ENCODE peak calls at places on chromosome X, in five cellular contexts. X is foreskin fibroblast, Z is heart left ventricle, A is lower lobe of right lung, N is cardiac muscle cell. H is an unnamed sample.

GRCh38 chrX:101450951-101451350 is 34.3 kb upstream of the ARMCX4 start:
- DNase-seq in Z (no peak), N (peak), X (no peak), A (peak), H (no peak)

GRCh38 chrX:16882188-16882587 is 12.0 kb upstream of the RBBP7 start:
- DNase-seq in Z (no peak), X (no peak), A (peak), N (no peak), H (no peak)

GRCh38 chrX:140354431-140355120 is 150.3 kb downstream of the SOX3 start:
- DNase-seq in Z (no peak), N (no peak), X (no peak), A (no peak), H (no peak)

GRCh38 chrX:115968436-115969252 is 201.9 kb upstream of the AGTR2 start:
- DNase-seq in X (no peak), N (peak), A (peak), Z (peak), H (no peak)

GRCh38 chrX:108947205-108947604 is 210.8 kb upstream of the IRS4 start:
- DNase-seq in Z (no peak), X (no peak), N (no peak), A (no peak), H (no peak)

GRCh38 chrX:95760356-95760755 is 924.3 kb upstream of the DIAPH2 start:
- DNase-seq in X (no peak), A (no peak), Z (no peak), N (no peak), H (no peak)

GRCh38 chrX:24371391-24371972 is 11.0 kb downstream of the SUPT20HL1 start:
- DNase-seq in Z (peak), A (no peak), X (peak), N (peak), H (no peak)

GRCh38 chrX:68599256-68600152 is 48.0 kb upstream of the STARD8 start:
- DNase-seq in A (no peak), Z (no peak), X (no peak), N (no peak), H (no peak)

GRCh38 chrX:132022115-132022862 is 813 bp upstream of the STK26 start:
- DNase-seq in N (peak), Z (no peak), X (no peak), A (no peak), H (no peak)

GRCh38 chrX:69126642-69127041 is 38.6 kb downstream of the PJA1 start:
- DNase-seq in X (no peak), A (no peak), Z (no peak), N (no peak), H (no peak)

GRCh38 chrX:100946521-100946920 is 17.8 kb upstream of the XKRX start:
- DNase-seq in A (no peak), X (no peak), N (no peak), Z (no peak), H (no peak)

GRCh38 chrX:104113237-104113965 is 1.1 kb downstream of the ZCCHC18 start:
- DNase-seq in N (peak), X (peak), Z (peak), A (peak), H (no peak)

GRCh38 chrX:100750901-100751300 is 19.0 kb upstream of the SYTL4 start:
- DNase-seq in X (no peak), N (no peak), Z (no peak), A (no peak), H (no peak)

GRCh38 chrX:67536564-67536963 is 7.3 kb upstream of the AR start:
- DNase-seq in Z (no peak), X (no peak), N (no peak), A (no peak), H (no peak)

GRCh38 chrX:153438522-153438921 is 7.3 kb downstream of the TREX2 start:
- DNase-seq in X (no peak), A (no peak), N (peak), Z (no peak), H (no peak)

GRCh38 chrX:129525162-129525561 is 1.9 kb upstream of the SMARCA1 start:
- DNase-seq in Z (no peak), X (peak), N (no peak), A (no peak), H (no peak)

GRCh38 chrX:46770006-46770816 is 11.3 kb upstream of the SLC9A7 start:
- DNase-seq in X (peak), N (no peak), Z (no peak), A (no peak), H (no peak)

GRCh38 chrX:139204903-139205667 is 325.5 kb upstream of the F9 start:
- DNase-seq in N (peak), Z (no peak), X (no peak), A (peak), H (no peak)
- TF ChIP-seq CTCF in N (no peak), Z (no peak), X (no peak), A (no peak), H (no peak)

DNA sequence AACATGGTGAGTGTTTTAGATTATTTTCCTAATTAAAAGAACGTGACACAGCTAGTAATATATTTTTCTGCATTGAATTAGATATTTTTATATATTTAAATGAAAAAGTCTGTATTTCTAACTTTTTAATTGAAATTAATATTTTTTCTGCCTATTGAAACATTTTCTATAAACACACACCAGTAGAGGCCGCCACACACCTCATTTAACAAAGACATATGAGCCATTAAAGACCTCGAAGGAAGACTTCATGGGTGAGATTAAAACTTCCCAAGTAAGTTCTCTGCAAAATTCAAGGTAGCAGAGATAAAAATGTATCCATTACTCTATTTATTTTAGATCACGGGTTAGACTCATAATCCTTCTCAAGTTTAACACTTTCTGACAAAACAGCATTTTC is 8.3 kb downstream of the SLITRK2 start:
- DNase-seq in A (no peak), Z (no peak), X (no peak), N (peak), H (no peak)
- TF ChIP-seq CTCF in A (no peak), Z (no peak), X (no peak), N (peak), H (peak)

DNA sequence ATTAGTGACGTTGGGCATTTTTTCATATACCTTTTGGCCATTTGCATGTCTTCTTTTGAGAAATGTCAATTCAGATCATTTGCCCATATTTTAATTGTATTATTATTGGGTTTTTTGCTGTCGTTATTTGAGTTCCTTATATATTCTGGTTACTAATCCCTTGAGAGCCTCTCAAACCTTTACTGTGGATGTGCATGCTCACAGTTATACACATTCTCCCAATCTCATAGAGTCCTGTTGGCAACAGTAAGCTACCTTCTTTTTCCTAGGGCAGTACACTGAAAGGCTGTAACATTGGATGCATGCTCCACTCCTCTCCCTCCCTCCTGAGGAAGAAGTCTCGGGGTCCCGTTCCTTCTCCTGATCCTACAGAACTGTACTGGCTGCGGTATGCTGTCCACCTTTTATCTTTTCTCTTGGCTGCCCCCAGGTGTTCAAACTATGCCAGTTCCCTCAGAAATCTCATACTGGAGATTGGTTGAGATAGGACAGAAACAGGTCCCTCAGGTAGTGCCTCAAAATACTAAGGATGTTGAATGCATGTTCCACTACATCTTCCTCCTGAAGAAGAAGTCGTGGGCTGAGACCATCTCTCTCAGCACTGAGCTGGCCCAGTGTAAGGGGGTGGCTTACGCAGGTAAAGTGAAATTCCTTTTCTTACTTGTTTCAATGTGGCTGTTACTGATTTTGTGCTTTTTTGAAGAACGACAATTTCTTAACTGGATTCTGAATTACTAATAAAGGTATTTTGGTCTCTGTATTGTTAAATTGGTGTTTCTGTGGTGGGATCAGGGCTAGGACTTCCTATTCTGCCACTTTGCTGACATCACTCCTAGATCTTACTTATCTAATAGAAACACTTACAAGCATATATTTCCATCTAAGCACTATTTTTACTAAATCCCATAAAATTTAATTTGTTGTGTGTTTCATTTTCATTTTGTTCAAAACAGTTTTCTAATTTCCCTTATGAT is 145.4 kb upstream of the HUWE1 start:
- DNase-seq in A (no peak), X (peak), N (peak), Z (no peak), H (no peak)
- TF ChIP-seq CTCF in A (peak), X (peak), N (peak), Z (peak), H (peak)

DNA sequence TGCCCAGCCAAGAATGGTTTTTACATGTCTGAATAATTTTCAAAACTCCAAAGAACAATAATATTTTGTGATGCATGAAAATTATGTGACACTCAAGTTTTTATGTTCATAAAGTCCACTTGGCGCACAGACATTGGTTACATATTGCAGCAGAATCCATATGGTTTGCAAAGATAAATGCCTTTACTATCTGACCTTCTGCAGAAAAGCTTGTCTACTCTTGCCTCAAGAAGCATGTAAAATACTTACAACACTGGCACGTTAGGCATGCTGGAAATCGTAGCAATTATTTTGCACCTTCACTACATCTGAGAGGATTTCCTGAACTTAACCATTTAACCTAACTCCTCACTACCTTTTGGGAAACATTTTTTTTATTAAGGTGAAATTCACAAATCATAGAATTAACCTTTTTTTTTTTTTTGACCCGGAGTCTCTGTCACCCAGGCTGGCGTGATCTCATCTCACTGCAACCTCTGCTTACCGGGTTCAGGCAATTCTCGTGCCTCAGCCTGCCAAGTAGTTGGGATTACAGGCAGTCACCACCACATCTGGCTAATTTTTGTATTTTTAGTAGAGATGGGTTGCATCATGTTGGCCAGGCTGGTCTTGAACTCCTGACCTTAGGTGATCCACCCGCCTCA is 3.5 kb upstream of the XG start:
- DNase-seq in Z (no peak), A (no peak), N (no peak), X (peak), H (no peak)
- TF ChIP-seq CTCF in Z (no peak), A (no peak), N (no peak), X (no peak), H (no peak)

DNA sequence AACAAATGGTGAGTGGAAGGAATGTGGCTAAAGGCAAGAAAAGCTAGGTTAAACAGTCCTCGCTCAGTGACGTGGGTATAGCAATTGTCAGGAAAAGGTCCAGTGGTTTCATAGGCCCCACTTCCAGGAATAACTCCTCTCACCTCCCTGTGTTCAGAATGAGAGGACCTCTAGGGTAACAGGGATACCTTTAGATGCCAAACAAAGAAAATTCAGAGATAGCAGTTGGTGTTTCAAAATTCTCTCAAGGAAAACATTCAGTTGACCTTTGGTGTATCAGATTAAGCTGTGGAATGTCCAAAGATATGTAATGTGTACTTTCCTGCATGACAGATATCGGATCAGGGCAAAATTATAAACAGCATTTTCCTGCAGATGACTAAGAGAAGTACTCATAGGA is 155.9 kb downstream of the ARHGAP6 start:
- DNase-seq in N (no peak), A (no peak), Z (no peak), X (peak), H (no peak)
- TF ChIP-seq CTCF in N (no peak), A (no peak), Z (no peak), X (no peak), H (no peak)

GRCh38 chrX:111168314-111168713 is 72.3 kb downstream of the PAK3 start:
- DNase-seq in Z (no peak), N (peak), X (no peak), A (no peak), H (no peak)
- TF ChIP-seq CTCF in Z (no peak), N (peak), X (no peak), A (no peak), H (peak)

GRCh38 chrX:124223524-124223923 is 108.9 kb upstream of the TEX13D start:
- DNase-seq in X (no peak), N (peak), Z (no peak), A (no peak), H (no peak)
- TF ChIP-seq CTCF in X (no peak), N (no peak), Z (no peak), A (no peak), H (no peak)

H was measured in D721Med.